ENCODE peak calls at places on chromosome 16, in five cellular contexts. X is fibroblast of mammary gland; M is G401; A is T-helper 1 cell; S is stimulated activated CD4-positive, alpha-beta T cell treated with anti-CD3 and anti-CD28 coated beads, Interleukin-2, amount 100 ng/mL, for 24 hours. U is an unnamed sample.

GRCh38 chr16:4661661-4662060 is 31.7 kb upstream of the NUDT16L1 start:
- DNase-seq in X (peak), M (peak), A (no peak), S (no peak), U (no peak)

GRCh38 chr16:71467810-71468209 is 5.8 kb upstream of the ZNF23 start:
- DNase-seq in X (no peak), M (no peak), A (peak), S (peak), U (no peak)

GRCh38 chr16:63978240-63978639 is 1143.6 kb downstream of the CDH11 start:
- DNase-seq in X (no peak), M (no peak), A (no peak), S (no peak), U (no peak)

GRCh38 chr16:68563631-68564366 is 24.7 kb downstream of the ZFP90 start:
- DNase-seq in X (no peak), M (no peak), A (no peak), S (no peak), U (no peak)

GRCh38 chr16:921321-921905 is 49.4 kb downstream of the LMF1 start:
- DNase-seq in X (no peak), M (no peak), A (no peak), S (no peak), U (no peak)

GRCh38 chr16:50559804-50560514 is 11.8 kb downstream of the NKD1 start:
- DNase-seq in X (no peak), M (no peak), A (no peak), S (no peak), U (no peak)

GRCh38 chr16:66581246-66581952 is 2.1 kb downstream of the CMTM2 start:
- DNase-seq in X (peak), M (no peak), A (no peak), S (no peak), U (no peak)

GRCh38 chr16:58048494-58048893 is 22.9 kb downstream of the MMP15 start:
- DNase-seq in X (no peak), M (no peak), A (no peak), S (no peak), U (no peak)

GRCh38 chr16:2033057-2033911 is 6.6 kb downstream of the NHERF2 start:
- DNase-seq in X (peak), M (peak), A (no peak), S (no peak), U (no peak)

GRCh38 chr16:87575027-87575804 is 27.1 kb upstream of the JPH3 start:
- DNase-seq in X (no peak), M (no peak), A (no peak), S (no peak), U (no peak)

GRCh38 chr16:73232555-73233422 is 184.9 kb upstream of the ZFHX3 start:
- DNase-seq in X (peak), M (peak), A (no peak), S (no peak), U (no peak)

GRCh38 chr16:58036943-58037342 is 11.4 kb downstream of the MMP15 start:
- DNase-seq in X (no peak), M (no peak), A (no peak), S (no peak), U (no peak)

GRCh38 chr16:53822936-53823529 is 119.1 kb downstream of the FTO start:
- DNase-seq in X (no peak), M (no peak), A (peak), S (no peak), U (no peak)

GRCh38 chr16:30028438-30029093 is 2.5 kb downstream of the TLCD3B start:
- DNase-seq in X (no peak), M (peak), A (no peak), S (no peak), U (no peak)

GRCh38 chr16:83433201-83433600 is 374.6 kb upstream of the HSBP1 start:
- DNase-seq in X (no peak), M (no peak), A (no peak), S (no peak), U (no peak)

GRCh38 chr16:50394215-50394802 is 25.5 kb upstream of the BRD7 start:
- DNase-seq in X (no peak), M (no peak), A (no peak), S (no peak), U (no peak)

GRCh38 chr16:77396461-77396860 is 38.4 kb downstream of the ADAMTS18 start:
- DNase-seq in X (no peak), M (no peak), A (no peak), S (no peak), U (no peak)

GRCh38 chr16:57555831-57556230 is 13.4 kb downstream of the ADGRG5 start:
- DNase-seq in X (no peak), M (no peak), A (no peak), S (no peak), U (no peak)

GRCh38 chr16:87697792-87698191 is 68.0 kb downstream of the KLHDC4 start:
- DNase-seq in X (no peak), M (no peak), A (no peak), S (no peak), U (no peak)

GRCh38 chr16:14215941-14216340 is 144.8 kb downstream of the MRTFB start:
- DNase-seq in X (peak), M (no peak), A (no peak), S (no peak), U (no peak)

GRCh38 chr16:77437859-77438258 is 3.0 kb upstream of the ADAMTS18 start:
- DNase-seq in X (peak), M (peak), A (no peak), S (no peak), U (no peak)

GRCh38 chr16:4415538-4416199 is 727 bp downstream of the CORO7 start:
- DNase-seq in X (no peak), M (peak), A (peak), S (peak), U (peak)

GRCh38 chr16:55478827-55479559 is at the start of gene MMP2:
- DNase-seq in X (peak), M (no peak), A (no peak), S (no peak), U (no peak)

GRCh38 chr16:11032000-11032921 is 87.9 kb downstream of the CLEC16A start:
- DNase-seq in X (peak), M (no peak), A (no peak), S (no peak), U (no peak)

GRCh38 chr16:27485126-27485525 is 64.6 kb downstream of the GTF3C1 start:
- DNase-seq in X (no peak), M (peak), A (no peak), S (no peak), U (no peak)

GRCh38 chr16:47987136-47987535 is 168.7 kb downstream of the ABCC12 start:
- DNase-seq in X (no peak), M (no peak), A (no peak), S (no peak), U (no peak)

GRCh38 chr16:9053006-9053601 is 38.3 kb upstream of the HAPSTR1 start:
- DNase-seq in X (peak), M (peak), A (no peak), S (peak), U (no peak)

GRCh38 chr16:57479422-57480126 is 6.7 kb downstream of the DOK4 start:
- DNase-seq in X (peak), M (peak), A (no peak), S (no peak), U (no peak)

GRCh38 chr16:82832861-82833260 is 206.1 kb downstream of the CDH13 start:
- DNase-seq in X (peak), M (no peak), A (no peak), S (no peak), U (no peak)

GRCh38 chr16:16150117-16150877 is 73.0 kb downstream of the ABCC6 start:
- DNase-seq in X (peak), M (peak), A (no peak), S (no peak), U (no peak)

GRCh38 chr16:8023326-8023725 is 567.0 kb downstream of the TMEM114 start:
- DNase-seq in X (no peak), M (no peak), A (no peak), S (no peak), U (no peak)

GRCh38 chr16:86664518-86665318 is 86.4 kb downstream of the FOXL1 start:
- DNase-seq in X (peak), M (no peak), A (no peak), S (peak), U (no peak)